ENCODE peak calls at places on chromosomes 16 and 17, in four cellular contexts. One of them, this sample, is unnamed.

GRCh38 chr16:54511181-54511731 is 224.7 kb upstream of the IRX3 start:
- DNase-seq in mesendoderm: peak
- DNase-seq in H9: no peak
- DNase-seq in H1: no peak
- DNase-seq in this sample: no peak

GRCh38 chr16:89072216-89073130 is 21.2 kb upstream of the ACSF3 start:
- DNase-seq in mesendoderm: no peak
- DNase-seq in H9: no peak
- DNase-seq in H1: no peak
- DNase-seq in this sample: no peak

GRCh38 chr16:78487471-78487870 is 388.0 kb downstream of the WWOX start:
- DNase-seq in mesendoderm: no peak
- DNase-seq in H9: no peak
- DNase-seq in H1: no peak
- DNase-seq in this sample: no peak

GRCh38 chr16:82156761-82157654 is 13.0 kb downstream of the MPHOSPH6 start:
- DNase-seq in H9: no peak
- DNase-seq in mesendoderm: no peak
- DNase-seq in H1: no peak
- DNase-seq in this sample: peak

GRCh38 chr17:43907425-43907981 is at the start of gene MPP2:
- DNase-seq in mesendoderm: peak
- DNase-seq in H9: peak
- DNase-seq in H1: peak
- DNase-seq in this sample: peak

GRCh38 chr16:56042416-56042815 is 148.9 kb upstream of the GNAO1 start:
- DNase-seq in mesendoderm: no peak
- DNase-seq in H9: no peak
- DNase-seq in H1: no peak
- DNase-seq in this sample: no peak

GRCh38 chr17:80034977-80035686 is 540 bp downstream of the TBC1D16 start:
- DNase-seq in mesendoderm: peak
- DNase-seq in H9: peak
- DNase-seq in H1: peak
- DNase-seq in this sample: peak

GRCh38 chr17:45791935-45792334 is 7.8 kb downstream of the CRHR1 start:
- DNase-seq in H9: no peak
- DNase-seq in H1: no peak
- DNase-seq in mesendoderm: no peak
- DNase-seq in this sample: no peak

GRCh38 chr17:36851230-36851629 is 86.0 kb upstream of the LHX1 start:
- DNase-seq in mesendoderm: no peak
- DNase-seq in H9: no peak
- DNase-seq in H1: no peak
- DNase-seq in this sample: peak

GRCh38 chr17:17114592-17115225 is 72.5 kb downstream of the MPRIP start:
- DNase-seq in H9: no peak
- DNase-seq in H1: no peak
- DNase-seq in mesendoderm: no peak
- DNase-seq in this sample: no peak

GRCh38 chr16:74439685-74440084 is 18.4 kb upstream of the CLEC18B start:
- DNase-seq in H9: no peak
- DNase-seq in mesendoderm: no peak
- DNase-seq in H1: no peak
- DNase-seq in this sample: no peak

GRCh38 chr17:59513934-59514841 is 51.2 kb upstream of the DHX40 start:
- DNase-seq in H9: no peak
- DNase-seq in H1: no peak
- DNase-seq in mesendoderm: no peak
- DNase-seq in this sample: peak

GRCh38 chr17:15493031-15493750 is 25.8 kb upstream of the CDRT4 start:
- DNase-seq in mesendoderm: peak
- DNase-seq in H1: peak
- DNase-seq in H9: no peak
- DNase-seq in this sample: no peak

GRCh38 chr17:21301593-21302550 is 17.4 kb downstream of the MAP2K3 start:
- DNase-seq in H1: no peak
- DNase-seq in H9: no peak
- DNase-seq in mesendoderm: no peak
- DNase-seq in this sample: no peak

GRCh38 chr16:66858740-66859396 is 14.7 kb downstream of the CA7 start:
- DNase-seq in mesendoderm: no peak
- DNase-seq in H1: no peak
- DNase-seq in H9: no peak
- DNase-seq in this sample: peak

GRCh38 chr16:72989203-72989991 is 58.5 kb downstream of the ZFHX3 start:
- DNase-seq in H9: no peak
- DNase-seq in mesendoderm: no peak
- DNase-seq in H1: no peak
- DNase-seq in this sample: peak

GRCh38 chr16:84739349-84740124 is 39.7 kb downstream of the USP10 start:
- DNase-seq in H9: no peak
- DNase-seq in mesendoderm: no peak
- DNase-seq in H1: no peak
- DNase-seq in this sample: peak

GRCh38 chr16:57616871-57617270 is 11.6 kb upstream of the ADGRG1 start:
- DNase-seq in H9: peak
- DNase-seq in mesendoderm: no peak
- DNase-seq in H1: peak
- DNase-seq in this sample: no peak

GRCh38 chr17:17153709-17154108 is 52.4 kb downstream of the PLD6 start:
- DNase-seq in mesendoderm: no peak
- DNase-seq in H9: no peak
- DNase-seq in H1: no peak
- DNase-seq in this sample: no peak

GRCh38 chr17:43723697-43724359 is 34.8 kb downstream of the SOST start:
- DNase-seq in H9: no peak
- DNase-seq in H1: no peak
- DNase-seq in mesendoderm: peak
- DNase-seq in this sample: peak

GRCh38 chr17:81417049-81417878 is 22.0 kb downstream of the BAHCC1 start:
- DNase-seq in mesendoderm: no peak
- DNase-seq in H1: no peak
- DNase-seq in H9: no peak
- DNase-seq in this sample: no peak

DNA sequence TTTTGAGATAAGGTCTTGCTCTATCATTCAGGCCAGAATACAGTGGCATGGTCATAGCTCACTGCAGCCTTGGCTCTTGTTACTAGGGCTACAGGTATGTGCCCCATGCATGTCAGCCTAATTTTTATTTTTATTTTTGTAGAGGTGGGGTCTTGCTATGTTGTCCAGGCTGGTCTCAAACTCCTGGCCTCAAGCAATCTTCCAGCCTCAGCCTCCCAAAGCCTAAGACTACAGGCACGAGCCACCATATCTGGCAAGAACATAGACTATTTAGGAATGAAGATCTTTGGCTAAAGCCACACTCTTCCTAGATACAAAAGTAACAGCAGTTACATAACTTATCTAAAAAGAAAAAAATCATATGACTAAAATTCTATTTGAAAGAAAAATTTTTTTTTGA is 15.6 kb upstream of the DDX19A start:
- DNase-seq in mesendoderm: no peak
- DNase-seq in H9: no peak
- DNase-seq in H1: no peak
- DNase-seq in this sample: no peak
- H4K5ac ChIP-seq in mesendoderm: no peak
- H4K5ac ChIP-seq in H9: no peak
- H4K5ac ChIP-seq in H1: no peak
- H4K5ac ChIP-seq in this sample: no peak

GRCh38 chr17:5238333-5238732 is 3.7 kb upstream of the SCIMP start:
- DNase-seq in mesendoderm: no peak
- DNase-seq in H9: no peak
- DNase-seq in H1: no peak
- DNase-seq in this sample: no peak
- H4K5ac ChIP-seq in mesendoderm: no peak
- H4K5ac ChIP-seq in H9: no peak
- H4K5ac ChIP-seq in H1: no peak
- H4K5ac ChIP-seq in this sample: no peak

GRCh38 chr17:60738287-60738686 is 60.6 kb downstream of the BCAS3 start:
- DNase-seq in H1: no peak
- DNase-seq in H9: no peak
- DNase-seq in mesendoderm: no peak
- DNase-seq in this sample: no peak
- H4K5ac ChIP-seq in H1: no peak
- H4K5ac ChIP-seq in H9: no peak
- H4K5ac ChIP-seq in mesendoderm: no peak
- H4K5ac ChIP-seq in this sample: no peak

GRCh38 chr16:13873835-13874438 is 46.0 kb upstream of the ERCC4 start:
- DNase-seq in mesendoderm: peak
- DNase-seq in H9: peak
- DNase-seq in H1: peak
- DNase-seq in this sample: peak

GRCh38 chr16:13875614-13876284 is 44.2 kb upstream of the ERCC4 start:
- DNase-seq in H9: no peak
- DNase-seq in mesendoderm: no peak
- DNase-seq in H1: no peak
- DNase-seq in this sample: no peak
- H4K5ac ChIP-seq in H9: no peak
- H4K5ac ChIP-seq in mesendoderm: no peak
- H4K5ac ChIP-seq in H1: no peak
- H4K5ac ChIP-seq in this sample: no peak

DNA sequence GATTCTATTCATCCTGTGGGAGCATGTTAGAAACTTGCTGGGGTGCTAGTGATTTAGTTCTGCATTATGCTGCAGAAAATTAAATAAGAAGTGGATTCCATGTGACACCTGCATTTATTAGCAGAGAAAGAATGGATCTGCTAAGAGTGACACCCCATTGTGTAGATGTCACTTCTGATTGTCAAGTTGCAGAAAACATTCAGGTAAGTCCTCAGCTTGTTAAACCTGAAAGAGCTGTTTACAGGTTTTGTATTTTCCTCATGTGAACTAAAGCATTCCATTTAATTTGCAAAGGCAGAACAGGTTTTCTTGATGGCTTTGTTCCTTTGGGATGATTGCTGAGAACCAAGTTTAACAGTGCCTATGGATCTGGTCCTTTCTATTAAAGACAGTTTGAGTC is 238.7 kb downstream of the ABCC12 start:
- DNase-seq in mesendoderm: no peak
- DNase-seq in H1: no peak
- DNase-seq in H9: no peak
- DNase-seq in this sample: no peak
- H4K5ac ChIP-seq in mesendoderm: no peak
- H4K5ac ChIP-seq in H1: no peak
- H4K5ac ChIP-seq in H9: no peak
- H4K5ac ChIP-seq in this sample: no peak

GRCh38 chr17:76039121-76039520 is 12.0 kb upstream of the EVPL start:
- DNase-seq in H9: no peak
- DNase-seq in H1: no peak
- DNase-seq in mesendoderm: no peak
- DNase-seq in this sample: peak

GRCh38 chr17:76034433-76035185 is 7.5 kb upstream of the EVPL start:
- DNase-seq in H1: no peak
- DNase-seq in mesendoderm: no peak
- DNase-seq in H9: no peak
- DNase-seq in this sample: no peak

GRCh38 chr17:76038050-76038449 is 10.9 kb upstream of the EVPL start:
- DNase-seq in H1: no peak
- DNase-seq in mesendoderm: no peak
- DNase-seq in H9: no peak
- DNase-seq in this sample: peak

GRCh38 chr17:76033139-76033538 is 6.0 kb upstream of the EVPL start:
- DNase-seq in H9: no peak
- DNase-seq in mesendoderm: no peak
- DNase-seq in H1: no peak
- DNase-seq in this sample: no peak

DNA sequence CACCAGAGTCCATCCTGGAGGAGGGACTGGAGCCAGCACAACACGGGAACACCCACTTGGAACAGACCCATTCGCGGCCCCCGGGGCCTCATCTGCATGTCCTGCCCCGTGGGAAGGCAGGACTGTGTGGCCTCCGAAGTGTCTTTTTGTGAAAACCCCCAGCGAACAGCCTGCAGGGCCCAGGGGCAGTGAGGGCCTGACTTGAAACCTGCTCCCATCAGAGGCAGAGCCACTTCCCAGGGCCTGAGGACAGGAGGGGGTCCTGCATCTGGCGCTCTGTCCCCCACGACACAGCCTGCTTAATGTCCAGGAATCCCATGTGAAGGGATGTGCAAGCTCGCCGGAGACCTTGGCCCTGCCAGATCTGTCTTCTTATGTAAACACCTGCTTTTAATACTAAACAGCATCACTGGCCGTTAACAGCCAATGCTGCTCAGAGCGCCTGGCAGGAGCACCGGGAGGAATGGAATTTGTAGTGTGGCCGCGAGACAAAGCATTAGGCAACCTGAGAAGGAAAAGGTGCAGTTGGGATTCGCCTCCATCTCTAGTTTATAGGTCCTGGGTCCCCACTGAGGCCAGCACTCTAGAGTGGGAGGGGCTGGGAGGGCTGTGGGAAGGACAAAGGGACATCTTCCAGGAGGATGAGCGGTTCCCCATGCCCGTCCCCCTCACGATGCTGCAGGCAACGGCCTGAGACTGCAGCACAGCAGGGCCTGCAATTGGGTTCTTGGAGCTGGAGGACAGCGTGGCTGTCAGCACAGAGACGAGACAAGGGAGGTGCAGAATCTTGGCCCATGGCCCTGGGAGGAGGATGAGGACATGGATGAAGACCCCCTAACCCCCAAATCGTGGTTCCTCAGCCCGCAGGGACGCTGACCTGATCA is 9.6 kb upstream of the EVPL start:
- DNase-seq in H1: no peak
- DNase-seq in mesendoderm: no peak
- DNase-seq in H9: no peak
- DNase-seq in this sample: peak
- H4K5ac ChIP-seq in H1: peak
- H4K5ac ChIP-seq in mesendoderm: no peak
- H4K5ac ChIP-seq in H9: no peak
- H4K5ac ChIP-seq in this sample: no peak

GRCh38 chr16:20628213-20628612 is 52.0 kb upstream of the ACSM2B start:
- DNase-seq in H9: no peak
- DNase-seq in H1: no peak
- DNase-seq in mesendoderm: no peak
- DNase-seq in this sample: no peak
- H4K5ac ChIP-seq in H9: no peak
- H4K5ac ChIP-seq in H1: no peak
- H4K5ac ChIP-seq in mesendoderm: no peak
- H4K5ac ChIP-seq in this sample: no peak